ENCODE peak calls at places on chromosomes 11 and 22, in four cellular contexts. J is foreskin fibroblast, O is HTR-8/SVneo, R is NCI-H187 treated with DMSO at 0.1 percent for 48 hours. I is an unnamed sample.

GRCh38 chr11:129724866-129725265 is 90.8 kb upstream of the TMEM45B start:
- DNase-seq in J (no peak), O (no peak), R (no peak), I (no peak)

GRCh38 chr22:44209343-44209742 is 28.6 kb downstream of the PARVG start:
- DNase-seq in J (no peak), O (no peak), R (no peak), I (no peak)

GRCh38 chr11:62909107-62909894 is 11.9 kb downstream of the CHRM1 start:
- DNase-seq in J (peak), O (peak), R (no peak), I (peak)

GRCh38 chr22:44859641-44860040 is 107.3 kb downstream of the ARHGAP8 start:
- DNase-seq in J (no peak), O (no peak), R (no peak), I (no peak)

GRCh38 chr11:110857885-110858555 is 145.8 kb upstream of the ARHGAP20 start:
- DNase-seq in J (peak), O (no peak), R (no peak), I (peak)

GRCh38 chr11:26247340-26247739 is 84.6 kb upstream of the ANO3 start:
- DNase-seq in J (peak), O (no peak), R (no peak), I (peak)

GRCh38 chr11:92332986-92333385 is 108.4 kb downstream of the FAT3 start:
- DNase-seq in J (peak), O (no peak), R (no peak), I (peak)

GRCh38 chr11:130145328-130145812 is 14.2 kb upstream of the ST14 start:
- DNase-seq in J (no peak), O (no peak), R (no peak), I (no peak)

GRCh38 chr11:71365626-71366025 is 82.6 kb downstream of the DHCR7 start:
- DNase-seq in J (no peak), O (no peak), R (no peak), I (no peak)

GRCh38 chr11:18457435-18457834 is 1.8 kb downstream of the LDHAL6A start:
- DNase-seq in J (no peak), O (peak), R (no peak), I (no peak)

GRCh38 chr11:127130321-127130720 is 129.8 kb upstream of the KIRREL3 start:
- DNase-seq in J (no peak), O (no peak), R (no peak), I (no peak)

GRCh38 chr11:128297805-128298204 is 289.6 kb downstream of the ETS1 start:
- DNase-seq in J (no peak), O (no peak), R (no peak), I (no peak)

GRCh38 chr11:63673579-63673978 is 2.4 kb upstream of the ATL3 start:
- DNase-seq in J (peak), O (no peak), R (no peak), I (peak)